ENCODE peak calls at places on chromosomes 3 and 15, in four cellular contexts. A is A549, U is mesothelial cell of epicardium, Y is stomach. W is an unnamed sample.

GRCh38 chr3:43686700-43687498 is 3.8 kb upstream of the ABHD5 start:
- DNase-seq in A (no peak), U (no peak), Y (no peak), W (no peak)

GRCh38 chr3:141000027-141000663 is 51.0 kb upstream of the SPSB4 start:
- DNase-seq in A (peak; percentile 47), U (peak; percentile 32), Y (peak; percentile 63), W (peak; percentile 33)

GRCh38 chr15:98775498-98776230 is 127.3 kb downstream of the IGF1R start:
- DNase-seq in A (no peak), U (no peak), Y (no peak), W (no peak)

GRCh38 chr15:68205949-68206539 is 912 bp upstream of the CALML4 start:
- DNase-seq in A (no peak), U (no peak), Y (peak; percentile 67), W (no peak)

GRCh38 chr15:38695249-38696119 is 130.9 kb upstream of the RASGRP1 start:
- DNase-seq in A (no peak), U (no peak), Y (no peak), W (no peak)

GRCh38 chr3:14991148-14991742 is 43.9 kb downstream of the NR2C2 start:
- DNase-seq in A (no peak), U (no peak), Y (no peak), W (no peak)

GRCh38 chr3:185537369-185537970 is 14.9 kb downstream of the LIPH start:
- DNase-seq in A (peak; percentile 98), U (no peak), Y (peak; percentile 69), W (peak; percentile 90)

GRCh38 chr15:63312286-63312685 is 34.9 kb downstream of the APH1B start:
- DNase-seq in A (no peak), U (no peak), Y (no peak), W (no peak)

GRCh38 chr3:37024820-37025405 is 31.6 kb downstream of the MLH1 start:
- DNase-seq in A (peak; percentile 8), U (no peak), Y (no peak), W (no peak)

GRCh38 chr3:24678441-24678865 is 183.8 kb upstream of the THRB start:
- DNase-seq in A (no peak), U (no peak), Y (no peak), W (peak; percentile 69)

GRCh38 chr15:87805117-87805820 is 451.3 kb downstream of the NTRK3 start:
- DNase-seq in A (no peak), U (no peak), Y (no peak), W (no peak)

GRCh38 chr3:13025090-13025489 is 48.1 kb downstream of the IQSEC1 start:
- DNase-seq in A (peak; percentile 40), U (no peak), Y (no peak), W (peak; percentile 39)

GRCh38 chr15:31365655-31366127 is 39.1 kb downstream of the KLF13 start:
- DNase-seq in A (no peak), U (peak; percentile 41), Y (peak; percentile 97), W (peak; percentile 70)

GRCh38 chr3:152021951-152022461 is 148.6 kb downstream of the SUCNR1 start:
- DNase-seq in A (peak; percentile 58), U (no peak), Y (no peak), W (peak; percentile 88)

GRCh38 chr3:76990606-76991005 is 49.3 kb upstream of the ROBO2 start:
- DNase-seq in A (no peak), U (no peak), Y (no peak), W (no peak)

GRCh38 chr3:117408811-117409210 is 699.2 kb downstream of the TUSC7 start:
- DNase-seq in A (no peak), U (no peak), Y (no peak), W (no peak)

GRCh38 chr3:32045091-32045964 is 61.1 kb upstream of the GPD1L start:
- DNase-seq in A (peak; percentile 77), U (no peak), Y (peak; percentile 81), W (peak; percentile 61)

GRCh38 chr3:8201886-8202285 is 299.7 kb upstream of the LMCD1 start:
- DNase-seq in A (no peak), U (no peak), Y (no peak), W (no peak)

GRCh38 chr15:70323111-70323851 is 225.6 kb upstream of the TLE3 start:
- DNase-seq in A (no peak), U (no peak), Y (peak; percentile 38), W (no peak)

GRCh38 chr3:170277833-170278586 is 55.8 kb downstream of the PRKCI start:
- DNase-seq in A (no peak), U (no peak), Y (no peak), W (no peak)

GRCh38 chr3:150286390-150287147 is 121.5 kb upstream of the TSC22D2 start:
- DNase-seq in A (peak; percentile 75), U (no peak), Y (no peak), W (peak; percentile 58)

GRCh38 chr3:178483704-178484103 is 52.5 kb upstream of the KCNMB2 start:
- DNase-seq in A (no peak), U (no peak), Y (no peak), W (no peak)

GRCh38 chr3:94494992-94495391 is 432.1 kb downstream of the NSUN3 start:
- DNase-seq in A (no peak), U (no peak), Y (no peak), W (no peak)

GRCh38 chr15:47812436-47813109 is 95.3 kb downstream of the SEMA6D start:
- DNase-seq in A (peak; percentile 74), U (no peak), Y (no peak), W (peak; percentile 90)

GRCh38 chr3:5072100-5072816 is 49.8 kb upstream of the ARL8B start:
- DNase-seq in A (no peak), U (no peak), Y (no peak), W (peak; percentile 35)

GRCh38 chr3:119636891-119637611 is 23.3 kb downstream of the POPDC2 start:
- DNase-seq in A (no peak), U (no peak), Y (no peak), W (no peak)

GRCh38 chr3:146159037-146159436 is 1.9 kb downstream of the PLOD2 start:
- DNase-seq in A (no peak), U (no peak), Y (no peak), W (no peak)

GRCh38 chr3:150469031-150469930 is 61.2 kb downstream of the TSC22D2 start:
- DNase-seq in A (peak; percentile 88), U (no peak), Y (no peak), W (peak; percentile 91)

GRCh38 chr15:33729648-33730047 is 238.6 kb upstream of the CHRM5 start:
- DNase-seq in A (peak; percentile 36), U (no peak), Y (no peak), W (peak; percentile 50)

GRCh38 chr3:53730565-53730964 is 115.7 kb downstream of the CHDH start:
- DNase-seq in A (no peak), U (no peak), Y (no peak), W (no peak)

GRCh38 chr15:101389362-101389761 is 94.3 kb upstream of the SNRPA1 start:
- DNase-seq in A (no peak), U (no peak), Y (no peak), W (no peak)

GRCh38 chr3:168952551-168952950 is 711.0 kb downstream of the MECOM start:
- DNase-seq in A (peak; percentile 2), U (no peak), Y (no peak), W (peak; percentile 5)
- TF ChIP-seq CTCF in A (no peak), U (no peak), Y (peak; percentile 36), W (peak; percentile 21)

DNA sequence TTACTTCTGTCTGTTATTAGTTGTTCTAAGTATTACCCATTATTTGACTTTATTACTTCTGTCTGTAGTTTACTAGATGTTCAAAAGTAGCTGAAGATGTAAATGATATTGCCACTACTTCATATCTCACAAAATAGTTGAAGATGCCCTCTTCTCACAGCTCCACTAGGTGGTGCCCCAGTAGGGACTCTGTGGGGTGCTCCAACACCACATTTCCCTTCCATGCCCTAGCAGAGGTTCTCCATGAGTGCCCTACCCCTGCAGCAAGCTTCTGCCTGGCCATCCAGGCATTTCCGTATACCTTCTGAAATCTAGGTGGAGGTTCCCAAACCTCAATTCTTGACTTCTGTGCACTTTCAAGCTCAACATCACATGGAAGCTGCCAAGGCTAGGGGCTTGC is 80.8 kb downstream of the KCNH8 start:
- DNase-seq in A (peak; percentile 2), U (no peak), Y (no peak), W (no peak)
- TF ChIP-seq CTCF in A (no peak), U (no peak), Y (no peak), W (no peak)

GRCh38 chr15:91881551-91882297 is 28.2 kb downstream of the SLCO3A1 start:
- DNase-seq in A (no peak), U (no peak), Y (no peak), W (no peak)
- TF ChIP-seq CTCF in A (no peak), U (no peak), Y (no peak), W (no peak)

DNA sequence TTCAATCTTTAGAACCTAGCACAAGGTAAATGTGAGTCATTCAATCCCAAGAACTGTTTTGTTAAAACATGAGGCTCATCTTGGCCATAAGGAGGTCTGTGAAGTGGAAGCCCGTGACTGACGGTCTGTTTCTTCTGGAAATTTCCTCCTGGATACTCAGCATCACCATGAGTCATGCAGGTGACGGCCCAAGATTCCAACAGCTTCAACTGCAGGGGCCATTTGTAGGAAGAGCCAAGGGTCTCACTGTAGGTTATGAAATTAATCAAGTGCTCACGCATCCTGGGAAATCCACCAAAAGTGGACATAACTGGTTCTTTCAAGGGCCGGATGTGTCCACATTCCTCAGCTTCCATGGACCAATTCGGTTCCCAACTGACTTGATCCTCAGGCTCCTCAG is 8.7 kb downstream of the MAP6D1 start:
- DNase-seq in A (no peak), U (no peak), Y (no peak), W (no peak)
- TF ChIP-seq CTCF in A (no peak), U (no peak), Y (no peak), W (no peak)

GRCh38 chr3:194333212-194333980 is 17.7 kb downstream of the CPN2 start:
- DNase-seq in A (peak; percentile 82), U (peak; percentile 82), Y (peak; percentile 90), W (peak; percentile 64)
- TF ChIP-seq CTCF in A (peak; percentile 86), U (peak; percentile 100), Y (peak; percentile 97), W (peak; percentile 96)

DNA sequence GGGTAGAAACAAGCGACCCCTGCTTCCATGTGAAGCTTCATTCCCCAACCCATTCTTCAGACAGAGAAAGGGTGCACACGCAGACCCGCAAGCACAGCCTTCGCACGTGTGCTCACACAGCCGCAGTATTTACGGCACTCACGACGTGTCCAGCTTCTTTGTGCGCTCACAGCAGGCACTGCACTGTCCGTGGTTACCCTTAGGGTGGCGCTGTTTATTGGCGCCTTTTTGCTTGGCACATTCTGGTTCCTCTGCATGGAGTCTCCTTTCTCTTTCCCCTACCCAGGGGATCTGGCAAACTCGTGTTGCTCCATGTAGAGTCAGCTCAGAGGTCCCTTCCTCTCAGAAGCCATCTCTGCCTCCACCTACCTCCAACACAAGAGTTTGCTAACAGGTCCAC is 115.1 kb downstream of the SLCO3A1 start:
- DNase-seq in A (no peak), U (no peak), Y (no peak), W (no peak)
- TF ChIP-seq CTCF in A (no peak), U (no peak), Y (no peak), W (no peak)

DNA sequence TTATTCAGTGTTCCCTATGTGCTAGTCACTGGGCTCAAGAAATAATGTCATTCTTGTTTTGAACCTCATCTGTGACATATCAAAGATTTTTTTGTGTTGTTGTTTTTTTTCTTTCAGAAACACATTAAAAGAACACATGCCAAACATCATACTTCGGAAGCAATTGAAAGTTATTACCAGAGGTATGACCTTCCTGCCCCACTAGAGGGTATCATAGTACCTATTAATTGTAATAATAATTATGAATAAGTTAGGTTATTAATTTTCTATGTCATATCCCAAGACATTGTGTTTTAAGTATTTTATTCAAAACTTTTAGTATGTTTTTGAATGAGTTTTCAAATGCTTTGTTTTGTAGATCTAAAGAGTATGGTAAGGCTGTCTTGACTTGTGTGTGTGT is 65.7 kb downstream of the CDIN1 start:
- DNase-seq in A (peak; percentile 3), U (no peak), Y (no peak), W (peak; percentile 14)
- TF ChIP-seq CTCF in A (no peak), U (no peak), Y (no peak), W (no peak)

W was measured in RWPE1.